ENCODE peak calls at places on chromosomes 2 and 18, in nine cellular contexts. Q is transverse colon, S is HCT116, B is endothelial cell of umbilical vein, V is Panc1, R is K562, M is sigmoid colon, T is breast epithelium, U is HepG2. W is an unnamed sample.

GRCh38 chr2:83695037-83695436 is 764.0 kb downstream of the SUCLG1 start:
- DNase-seq in Q (no peak), M (no peak), S (no peak), V (no peak), R (no peak), U (no peak), T (no peak), B (no peak), W (no peak)

GRCh38 chr2:207960090-207960489 is 65.2 kb downstream of the PLEKHM3 start:
- DNase-seq in T (no peak), U (no peak), Q (no peak), M (no peak), B (peak), S (no peak), V (no peak), R (peak), W (no peak)

GRCh38 chr2:667332-668000 is 9.7 kb downstream of the TMEM18 start:
- DNase-seq in M (no peak), B (peak), T (no peak), V (no peak), Q (no peak), R (peak), S (peak), U (peak), W (no peak)

GRCh38 chr2:639703-640102 is 37.5 kb downstream of the TMEM18 start:
- DNase-seq in S (no peak), Q (no peak), B (no peak), M (no peak), U (no peak), R (no peak), T (no peak), V (no peak), W (no peak)

GRCh38 chr2:160227252-160227651 is 27.2 kb upstream of the ITGB6 start:
- DNase-seq in S (no peak), B (peak), M (no peak), U (no peak), R (no peak), Q (peak), T (no peak), V (no peak), W (no peak)

GRCh38 chr18:46630160-46630559 is 26.9 kb downstream of the LOXHD1 start:
- DNase-seq in Q (no peak), R (no peak), V (no peak), M (no peak), S (no peak), T (no peak), B (no peak), U (no peak), W (no peak)

GRCh38 chr2:111946294-111947114 is 48.1 kb downstream of the MERTK start:
- DNase-seq in T (peak), U (peak), R (no peak), V (no peak), Q (peak), S (peak), M (peak), B (peak), W (no peak)

GRCh38 chr2:215572341-215572848 is 136.5 kb upstream of the FN1 start:
- DNase-seq in S (no peak), M (no peak), Q (no peak), B (peak), V (no peak), T (no peak), U (peak), R (no peak), W (no peak)

GRCh38 chr18:9683418-9684396 is 24.4 kb upstream of the RAB31 start:
- DNase-seq in M (no peak), U (peak), Q (no peak), S (peak), T (no peak), B (peak), V (no peak), R (peak), W (no peak)

GRCh38 chr2:70767094-70767698 is 804 bp downstream of the ADD2 start:
- DNase-seq in S (no peak), B (no peak), R (peak), M (no peak), Q (no peak), T (no peak), U (no peak), V (no peak), W (no peak)

GRCh38 chr2:213065583-213066444 is 85.6 kb downstream of the IKZF2 start:
- DNase-seq in Q (peak), M (no peak), S (no peak), V (no peak), U (no peak), R (no peak), T (no peak), B (no peak), W (no peak)

GRCh38 chr2:177161741-177162440 is 50.7 kb upstream of the HNRNPA3 start:
- DNase-seq in S (no peak), M (no peak), B (peak), U (no peak), Q (no peak), V (no peak), R (peak), T (no peak), W (no peak)

GRCh38 chr18:34261865-34262780 is 37.4 kb upstream of the NOL4 start:
- DNase-seq in V (no peak), Q (no peak), U (no peak), T (no peak), M (no peak), S (no peak), B (no peak), R (no peak), W (no peak)

GRCh38 chr2:135657806-135658582 is 83.7 kb upstream of the UBXN4 start:
- DNase-seq in B (no peak), R (no peak), V (no peak), M (no peak), U (no peak), T (no peak), Q (no peak), S (no peak), W (no peak)

GRCh38 chr2:177187631-177188312 is 24.8 kb upstream of the HNRNPA3 start:
- DNase-seq in V (no peak), B (no peak), Q (peak), R (peak), S (peak), U (peak), T (no peak), M (no peak), W (no peak)

GRCh38 chr2:14401838-14402237 is 230.7 kb upstream of the LRATD1 start:
- DNase-seq in U (no peak), R (no peak), V (no peak), Q (no peak), M (no peak), T (no peak), B (no peak), S (no peak), W (no peak)

GRCh38 chr2:126507425-126507867 is 148.5 kb upstream of the GYPC start:
- DNase-seq in U (peak), B (no peak), R (peak), Q (no peak), S (no peak), V (no peak), T (no peak), M (no peak), W (no peak)

GRCh38 chr2:12131975-12132374 is 385.5 kb downstream of the LPIN1 start:
- DNase-seq in M (no peak), U (no peak), T (no peak), B (no peak), Q (no peak), R (no peak), S (no peak), V (no peak), W (no peak)

GRCh38 chr18:2223859-2224258 is 347.4 kb downstream of the METTL4 start:
- DNase-seq in R (peak), B (peak), U (peak), Q (no peak), V (peak), M (no peak), T (no peak), S (peak), W (no peak)

GRCh38 chr2:219459460-219460311 is 25.0 kb downstream of the SPEG start:
- DNase-seq in T (no peak), V (peak), B (peak), U (peak), Q (peak), R (peak), M (peak), S (no peak), W (peak)

GRCh38 chr2:127225186-127225960 is 5.3 kb upstream of the CYP27C1 start:
- DNase-seq in U (no peak), S (no peak), R (no peak), T (no peak), V (no peak), Q (no peak), M (no peak), B (no peak), W (no peak)

GRCh38 chr2:120976501-120977307 is 241.0 kb downstream of the GLI2 start:
- DNase-seq in V (no peak), Q (no peak), B (no peak), S (no peak), R (no peak), U (no peak), T (no peak), M (no peak), W (no peak)

GRCh38 chr2:25375989-25376545 is 34.3 kb upstream of the DNMT3A start:
- DNase-seq in B (no peak), S (no peak), Q (no peak), T (no peak), U (no peak), R (no peak), M (peak), V (no peak), W (no peak)

GRCh38 chr2:234048049-234048448 is 2.5 kb upstream of the SPP2 start:
- DNase-seq in R (no peak), M (no peak), T (no peak), Q (no peak), U (no peak), S (no peak), B (no peak), V (no peak), W (no peak)

GRCh38 chr2:235670974-235671787 is 177.3 kb downstream of the AGAP1 start:
- DNase-seq in R (no peak), U (no peak), T (no peak), V (no peak), Q (no peak), B (no peak), S (no peak), M (peak), W (no peak)

GRCh38 chr2:40803900-40804299 is 352.0 kb upstream of the SLC8A1 start:
- DNase-seq in S (no peak), M (no peak), U (no peak), Q (no peak), R (no peak), V (no peak), B (no peak), T (no peak), W (no peak)

GRCh38 chr2:153287109-153287801 is 191.3 kb downstream of the RPRM start:
- DNase-seq in B (no peak), U (peak), V (no peak), M (no peak), S (peak), Q (no peak), R (peak), T (no peak), W (no peak)

GRCh38 chr2:183564726-183565125 is 440.5 kb downstream of the NUP35 start:
- DNase-seq in T (no peak), R (no peak), V (no peak), U (no peak), B (no peak), M (no peak), Q (no peak), S (no peak), W (no peak)

GRCh38 chr2:15689654-15690053 is 98.0 kb downstream of the DDX1 start:
- DNase-seq in M (no peak), U (no peak), Q (no peak), T (no peak), B (no peak), R (no peak), S (no peak), V (no peak), W (no peak)
- TF ChIP-seq POLR2AphosphoS5 in M (no peak), U (no peak), Q (no peak), T (no peak), B (no peak), R (no peak), S (no peak), V (no peak), W (no peak)

DNA sequence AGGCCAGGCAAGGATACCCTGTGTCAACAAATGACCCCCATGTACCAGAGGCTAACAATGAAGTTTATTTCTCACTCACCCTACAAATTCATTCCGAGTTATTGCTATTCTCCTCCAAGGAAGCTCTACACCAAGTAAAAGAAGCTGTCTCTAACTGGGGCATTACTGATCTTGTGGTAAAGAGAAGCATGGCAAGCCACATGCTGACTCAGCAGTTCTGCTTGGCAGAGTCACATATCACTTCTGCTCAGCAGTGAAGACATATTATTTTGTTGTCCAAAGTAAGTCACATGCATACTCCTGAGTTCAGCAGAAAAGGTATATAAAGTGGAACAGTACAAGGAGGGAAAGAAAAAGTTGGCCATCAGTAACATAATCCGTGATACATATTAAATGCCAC is 315.8 kb downstream of the GULP1 start:
- DNase-seq in B (no peak), U (no peak), T (no peak), S (no peak), V (no peak), M (no peak), R (peak), Q (no peak), W (no peak)
- TF ChIP-seq POLR2AphosphoS5 in B (no peak), U (no peak), T (no peak), S (no peak), V (no peak), M (no peak), R (no peak), Q (no peak), W (no peak)

DNA sequence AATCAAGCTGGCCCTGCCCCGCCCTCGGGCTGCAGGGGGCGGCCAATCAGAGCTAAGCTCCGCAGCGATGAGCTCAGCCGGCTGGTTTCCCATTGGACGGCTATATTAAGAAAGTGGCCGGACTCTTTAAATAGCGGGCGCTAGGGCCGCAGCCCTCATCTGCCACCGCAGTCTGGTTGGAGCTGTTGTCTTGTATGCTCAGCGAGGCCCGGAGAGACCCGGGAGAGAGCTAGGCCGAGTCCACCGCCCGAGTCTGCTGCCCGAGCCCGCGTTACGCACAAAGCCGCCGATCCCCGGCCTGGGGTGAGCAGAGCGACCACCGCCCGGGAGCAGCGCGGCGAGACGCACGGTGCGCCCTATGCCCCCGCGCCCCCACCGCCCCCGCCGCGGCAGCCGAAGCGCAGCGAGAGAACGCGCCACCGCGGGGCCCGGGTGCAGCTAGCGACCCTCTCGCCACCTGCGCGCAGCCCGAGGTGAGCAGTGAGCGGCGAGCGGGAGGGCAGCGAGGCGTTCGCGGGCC is at the start of gene RHOB:
- DNase-seq in R (peak), U (peak), Q (peak), B (peak), S (peak), M (peak), V (peak), T (peak), W (peak)
- TF ChIP-seq POLR2AphosphoS5 in R (peak), U (peak), Q (peak), B (peak), S (peak), M (peak), V (peak), T (peak), W (peak)

DNA sequence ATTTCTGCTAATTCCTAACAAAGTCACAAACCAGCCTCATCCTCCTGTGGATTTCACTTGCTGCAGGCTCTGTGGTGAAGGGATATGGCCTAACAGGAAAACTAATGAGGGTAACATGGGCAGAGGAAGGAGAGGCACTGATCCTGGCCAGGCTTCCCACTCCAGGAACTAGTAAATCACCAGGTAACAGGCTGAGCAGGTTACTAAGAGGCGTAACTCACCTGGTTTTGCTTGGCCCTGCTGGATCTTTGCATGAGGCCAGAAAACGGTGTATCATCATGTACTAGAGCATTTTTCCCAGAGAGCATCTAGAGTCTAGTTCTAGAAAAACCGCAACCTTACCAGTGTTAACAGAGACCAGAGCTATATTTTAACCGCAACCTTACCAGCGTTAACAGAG is 43.7 kb downstream of the DPP4 start:
- DNase-seq in T (no peak), U (no peak), R (no peak), M (no peak), B (no peak), S (no peak), V (no peak), Q (no peak), W (no peak)
- TF ChIP-seq POLR2AphosphoS5 in T (no peak), U (no peak), R (no peak), M (no peak), B (no peak), S (no peak), V (no peak), Q (no peak), W (no peak)

GRCh38 chr2:137960223-137960622 is 4.0 kb upstream of the HNMT start:
- DNase-seq in Q (no peak), R (no peak), S (no peak), T (no peak), B (peak), M (no peak), V (no peak), U (no peak), W (no peak)
- TF ChIP-seq POLR2AphosphoS5 in Q (no peak), R (no peak), S (no peak), T (no peak), B (peak), M (no peak), V (no peak), U (no peak), W (no peak)

GRCh38 chr2:28623582-28624405 is 127.8 kb upstream of the PPP1CB start:
- DNase-seq in T (no peak), R (no peak), U (no peak), M (no peak), S (no peak), Q (peak), B (no peak), V (no peak), W (no peak)

GRCh38 chr2:28626891-28627421 is 124.7 kb upstream of the PPP1CB start:
- DNase-seq in S (no peak), B (no peak), T (no peak), M (peak), Q (peak), U (no peak), V (no peak), R (no peak), W (no peak)

GRCh38 chr2:28626376-28626775 is 125.3 kb upstream of the PPP1CB start:
- DNase-seq in U (no peak), T (no peak), Q (no peak), S (no peak), B (no peak), M (no peak), R (no peak), V (no peak), W (no peak)

GRCh38 chr2:28624436-28624797 is 127.2 kb upstream of the PPP1CB start:
- DNase-seq in Q (no peak), U (no peak), T (no peak), B (no peak), S (no peak), V (no peak), M (no peak), R (no peak), W (no peak)

DNA sequence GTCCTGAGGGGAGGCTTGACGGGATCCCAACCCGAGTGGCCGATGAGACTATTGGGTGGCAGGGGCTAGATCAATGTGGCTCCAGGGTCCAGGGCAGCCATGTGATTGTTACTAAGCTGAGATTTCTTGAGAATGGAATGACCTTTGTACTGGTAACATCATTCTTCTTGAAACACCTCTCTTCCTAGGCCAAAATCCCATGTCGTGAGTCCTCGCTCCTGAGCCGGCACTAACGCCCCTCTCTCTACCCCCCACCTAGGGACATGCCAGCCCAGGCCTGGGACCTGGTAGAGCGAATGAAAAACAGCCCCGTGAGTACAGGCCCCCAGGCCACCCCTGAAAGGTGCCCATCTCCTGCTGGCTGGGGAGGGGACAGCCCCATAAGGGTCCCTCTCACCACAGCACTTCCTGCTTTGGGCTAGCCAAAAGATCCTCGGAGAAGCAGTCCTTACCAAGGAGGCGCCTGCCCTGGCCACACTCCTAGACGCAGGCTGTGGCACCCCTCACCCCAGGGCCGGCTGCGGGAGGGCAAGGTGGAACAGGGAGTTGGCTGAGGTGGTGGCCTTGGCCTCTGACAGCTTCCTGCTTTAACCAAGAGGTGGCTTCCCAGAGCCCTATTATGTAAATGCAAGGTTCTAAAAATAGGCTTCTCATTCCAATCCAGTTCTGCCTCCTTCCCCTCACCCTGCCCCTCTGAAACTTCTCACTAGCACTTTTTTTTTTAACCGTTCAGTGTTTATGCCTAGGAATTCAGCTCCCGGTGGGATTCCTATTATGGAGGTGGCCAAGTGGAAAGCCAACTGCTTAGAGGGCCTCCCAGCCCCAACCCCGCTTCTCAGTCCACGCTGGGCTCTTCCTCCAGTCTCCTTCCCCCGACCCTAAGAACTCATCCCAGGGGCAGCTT is 126.6 kb upstream of the PPP1CB start:
- DNase-seq in V (no peak), S (no peak), U (peak), B (no peak), Q (peak), M (peak), R (no peak), T (peak), W (peak)
- TF ChIP-seq POLR2AphosphoS5 in V (no peak), S (no peak), U (no peak), B (no peak), Q (peak), M (peak), R (no peak), T (peak), W (no peak)

GRCh38 chr2:33108483-33109443 is 162.0 kb downstream of the LTBP1 start:
- DNase-seq in S (no peak), T (no peak), V (no peak), Q (no peak), M (no peak), R (peak), U (no peak), B (peak), W (no peak)
- TF ChIP-seq POLR2AphosphoS5 in S (no peak), T (no peak), V (no peak), Q (peak), M (peak), R (peak), U (no peak), B (no peak), W (no peak)

DNA sequence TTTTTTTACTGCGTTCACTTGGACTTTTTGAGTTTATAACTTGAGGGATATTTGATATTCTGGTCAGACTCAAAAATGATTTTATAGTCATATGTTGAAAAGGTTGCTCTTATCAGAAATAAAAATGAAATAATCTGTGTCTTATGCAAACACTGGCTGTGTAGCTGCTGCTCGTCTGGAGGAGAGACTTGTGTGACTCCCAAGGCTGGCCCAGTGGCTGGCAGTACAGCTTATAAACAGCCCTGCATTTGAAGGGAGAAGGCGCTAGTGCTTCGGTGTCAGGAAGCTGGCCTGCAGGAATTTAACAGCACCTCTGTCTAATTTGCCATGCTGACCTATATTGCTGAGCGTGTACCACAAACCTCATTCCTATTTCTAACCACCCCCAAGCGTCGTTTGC is 74.5 kb downstream of the ASAP2 start:
- DNase-seq in Q (no peak), V (no peak), M (no peak), B (no peak), U (no peak), T (no peak), R (no peak), S (no peak), W (no peak)
- TF ChIP-seq POLR2AphosphoS5 in Q (no peak), V (no peak), M (no peak), B (no peak), U (no peak), T (no peak), R (no peak), S (no peak), W (no peak)